ENCODE peak calls at places on chromosomes 4 and X, in nine cellular contexts. One of them, this sample, is unnamed.

GRCh38 chrX:78333521-78333920 is 6.1 kb upstream of the CYSLTR1 start:
- DNase-seq in epithelial cell of esophagus: no peak
- DNase-seq in fibroblast of lung: no peak
- DNase-seq in choroid plexus epithelial cell: peak
- DNase-seq in tibial artery: no peak
- DNase-seq in fibroblast of the aortic adventitia: peak
- DNase-seq in AG04450: no peak
- DNase-seq in psoas muscle: no peak
- DNase-seq in GM12865: peak
- DNase-seq in this sample: no peak

GRCh38 chrX:41381685-41382084 is 47.7 kb downstream of the DDX3X start:
- DNase-seq in epithelial cell of esophagus: peak
- DNase-seq in fibroblast of lung: peak
- DNase-seq in choroid plexus epithelial cell: peak
- DNase-seq in tibial artery: peak
- DNase-seq in fibroblast of the aortic adventitia: peak
- DNase-seq in AG04450: peak
- DNase-seq in psoas muscle: no peak
- DNase-seq in GM12865: no peak
- DNase-seq in this sample: peak

GRCh38 chr4:75718529-75718928 is 5.8 kb upstream of the USO1 start:
- DNase-seq in epithelial cell of esophagus: peak
- DNase-seq in fibroblast of lung: no peak
- DNase-seq in choroid plexus epithelial cell: peak
- DNase-seq in tibial artery: no peak
- DNase-seq in fibroblast of the aortic adventitia: no peak
- DNase-seq in AG04450: no peak
- DNase-seq in psoas muscle: no peak
- DNase-seq in GM12865: no peak
- DNase-seq in this sample: no peak

GRCh38 chrX:121122332-121122731 is 74.9 kb downstream of the GLUD2 start:
- DNase-seq in epithelial cell of esophagus: no peak
- DNase-seq in fibroblast of lung: no peak
- DNase-seq in choroid plexus epithelial cell: no peak
- DNase-seq in tibial artery: no peak
- DNase-seq in fibroblast of the aortic adventitia: no peak
- DNase-seq in AG04450: no peak
- DNase-seq in psoas muscle: no peak
- DNase-seq in GM12865: no peak
- DNase-seq in this sample: no peak

GRCh38 chr4:57119054-57119651 is 9.0 kb upstream of the IGFBP7 start:
- DNase-seq in epithelial cell of esophagus: peak
- DNase-seq in fibroblast of lung: peak
- DNase-seq in choroid plexus epithelial cell: peak
- DNase-seq in tibial artery: peak
- DNase-seq in fibroblast of the aortic adventitia: peak
- DNase-seq in AG04450: peak
- DNase-seq in psoas muscle: peak
- DNase-seq in GM12865: no peak
- DNase-seq in this sample: peak

GRCh38 chrX:152635941-152636340 is 1.8 kb upstream of the GABRQ start:
- DNase-seq in epithelial cell of esophagus: peak
- DNase-seq in fibroblast of lung: peak
- DNase-seq in choroid plexus epithelial cell: peak
- DNase-seq in tibial artery: no peak
- DNase-seq in fibroblast of the aortic adventitia: peak
- DNase-seq in AG04450: peak
- DNase-seq in psoas muscle: no peak
- DNase-seq in GM12865: peak
- DNase-seq in this sample: peak

GRCh38 chr4:185932491-185932890 is 120.5 kb upstream of the SORBS2 start:
- DNase-seq in epithelial cell of esophagus: no peak
- DNase-seq in fibroblast of lung: no peak
- DNase-seq in choroid plexus epithelial cell: peak
- DNase-seq in tibial artery: no peak
- DNase-seq in fibroblast of the aortic adventitia: peak
- DNase-seq in AG04450: no peak
- DNase-seq in psoas muscle: no peak
- DNase-seq in GM12865: no peak
- DNase-seq in this sample: peak

GRCh38 chr4:54550415-54551171 is 107.2 kb upstream of the KIT start:
- DNase-seq in epithelial cell of esophagus: peak
- DNase-seq in fibroblast of lung: peak
- DNase-seq in choroid plexus epithelial cell: peak
- DNase-seq in tibial artery: no peak
- DNase-seq in fibroblast of the aortic adventitia: no peak
- DNase-seq in AG04450: no peak
- DNase-seq in psoas muscle: no peak
- DNase-seq in GM12865: no peak
- DNase-seq in this sample: no peak

GRCh38 chr4:90889171-90889570 is 762.0 kb downstream of the CCSER1 start:
- DNase-seq in epithelial cell of esophagus: peak
- DNase-seq in fibroblast of lung: no peak
- DNase-seq in choroid plexus epithelial cell: no peak
- DNase-seq in tibial artery: no peak
- DNase-seq in fibroblast of the aortic adventitia: no peak
- DNase-seq in AG04450: no peak
- DNase-seq in psoas muscle: no peak
- DNase-seq in GM12865: no peak
- DNase-seq in this sample: no peak

GRCh38 chr4:122456228-122457106 is at the start of gene IL2:
- DNase-seq in epithelial cell of esophagus: no peak
- DNase-seq in fibroblast of lung: no peak
- DNase-seq in choroid plexus epithelial cell: no peak
- DNase-seq in tibial artery: no peak
- DNase-seq in fibroblast of the aortic adventitia: no peak
- DNase-seq in AG04450: no peak
- DNase-seq in psoas muscle: no peak
- DNase-seq in GM12865: no peak
- DNase-seq in this sample: no peak

GRCh38 chr4:173343832-173344397 is 9.8 kb upstream of the HMGB2 start:
- DNase-seq in epithelial cell of esophagus: no peak
- DNase-seq in fibroblast of lung: no peak
- DNase-seq in choroid plexus epithelial cell: no peak
- DNase-seq in tibial artery: no peak
- DNase-seq in fibroblast of the aortic adventitia: no peak
- DNase-seq in AG04450: no peak
- DNase-seq in psoas muscle: no peak
- DNase-seq in GM12865: no peak
- DNase-seq in this sample: no peak

GRCh38 chr4:122764071-122764807 is 31.7 kb downstream of the BBS12 start:
- DNase-seq in epithelial cell of esophagus: peak
- DNase-seq in fibroblast of lung: peak
- DNase-seq in choroid plexus epithelial cell: peak
- DNase-seq in tibial artery: no peak
- DNase-seq in fibroblast of the aortic adventitia: peak
- DNase-seq in AG04450: no peak
- DNase-seq in psoas muscle: no peak
- DNase-seq in GM12865: no peak
- DNase-seq in this sample: no peak

GRCh38 chr4:150104401-150105027 is 26.3 kb downstream of the DCLK2 start:
- DNase-seq in epithelial cell of esophagus: no peak
- DNase-seq in fibroblast of lung: peak
- DNase-seq in choroid plexus epithelial cell: peak
- DNase-seq in tibial artery: no peak
- DNase-seq in fibroblast of the aortic adventitia: no peak
- DNase-seq in AG04450: no peak
- DNase-seq in psoas muscle: no peak
- DNase-seq in GM12865: no peak
- DNase-seq in this sample: no peak

GRCh38 chr4:47831026-47831689 is 6.7 kb downstream of the CORIN start:
- DNase-seq in epithelial cell of esophagus: peak
- DNase-seq in fibroblast of lung: no peak
- DNase-seq in choroid plexus epithelial cell: no peak
- DNase-seq in tibial artery: no peak
- DNase-seq in fibroblast of the aortic adventitia: no peak
- DNase-seq in AG04450: no peak
- DNase-seq in psoas muscle: peak
- DNase-seq in GM12865: no peak
- DNase-seq in this sample: no peak

GRCh38 chr4:54063737-54064316 is 578 bp downstream of the CHIC2 start:
- DNase-seq in epithelial cell of esophagus: peak
- DNase-seq in fibroblast of lung: no peak
- DNase-seq in choroid plexus epithelial cell: no peak
- DNase-seq in tibial artery: peak
- DNase-seq in fibroblast of the aortic adventitia: no peak
- DNase-seq in AG04450: no peak
- DNase-seq in psoas muscle: peak
- DNase-seq in GM12865: peak
- DNase-seq in this sample: no peak

GRCh38 chr4:93751410-93751809 is 77.1 kb upstream of the ATOH1 start:
- DNase-seq in epithelial cell of esophagus: no peak
- DNase-seq in fibroblast of lung: no peak
- DNase-seq in choroid plexus epithelial cell: no peak
- DNase-seq in tibial artery: no peak
- DNase-seq in fibroblast of the aortic adventitia: no peak
- DNase-seq in AG04450: no peak
- DNase-seq in psoas muscle: no peak
- DNase-seq in GM12865: peak
- DNase-seq in this sample: no peak

GRCh38 chr4:60605651-60606354 is 594.3 kb upstream of the ADGRL3 start:
- DNase-seq in epithelial cell of esophagus: peak
- DNase-seq in fibroblast of lung: peak
- DNase-seq in choroid plexus epithelial cell: peak
- DNase-seq in tibial artery: no peak
- DNase-seq in fibroblast of the aortic adventitia: peak
- DNase-seq in AG04450: no peak
- DNase-seq in psoas muscle: no peak
- DNase-seq in GM12865: no peak
- DNase-seq in this sample: peak

GRCh38 chrX:79413009-79413408 is 45.9 kb upstream of the ITM2A start:
- DNase-seq in epithelial cell of esophagus: peak
- DNase-seq in fibroblast of lung: no peak
- DNase-seq in choroid plexus epithelial cell: peak
- DNase-seq in tibial artery: no peak
- DNase-seq in fibroblast of the aortic adventitia: peak
- DNase-seq in AG04450: no peak
- DNase-seq in psoas muscle: no peak
- DNase-seq in GM12865: peak
- DNase-seq in this sample: no peak

DNA sequence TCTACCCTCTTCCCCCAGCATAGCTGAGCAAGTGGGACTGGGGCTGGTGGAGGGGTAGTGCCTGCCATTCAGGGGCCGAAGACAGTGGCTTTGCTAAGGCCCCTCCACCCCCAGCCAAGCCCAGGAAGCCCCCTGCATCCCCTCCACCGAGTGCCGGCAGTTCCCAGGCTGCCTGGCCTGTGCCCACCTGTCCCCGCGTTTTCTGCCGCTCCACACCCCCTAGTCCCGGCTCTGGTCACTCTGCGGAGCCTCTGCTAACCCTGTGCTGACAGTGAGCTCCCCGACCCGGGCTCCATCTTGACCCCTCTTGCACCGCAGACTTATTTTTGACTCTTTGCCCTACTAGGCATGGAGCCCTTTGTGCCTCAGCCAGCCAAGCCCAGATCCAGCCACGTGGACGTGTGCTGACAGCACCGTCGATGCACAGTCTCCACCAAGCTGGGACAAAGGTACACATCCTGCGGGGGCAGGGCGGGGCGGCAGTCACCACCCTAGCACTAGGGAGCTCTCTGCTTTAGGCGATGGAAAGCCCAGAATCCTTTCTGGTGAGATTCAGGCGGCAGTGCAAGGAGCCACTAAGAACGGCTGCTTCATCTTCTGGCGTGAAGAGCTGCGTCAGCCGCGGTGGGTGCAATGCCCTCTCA is 96.6 kb downstream of the PHKA2 start:
- DNase-seq in epithelial cell of esophagus: peak
- DNase-seq in fibroblast of lung: peak
- DNase-seq in choroid plexus epithelial cell: no peak
- DNase-seq in tibial artery: no peak
- DNase-seq in fibroblast of the aortic adventitia: no peak
- DNase-seq in AG04450: no peak
- DNase-seq in psoas muscle: peak
- DNase-seq in GM12865: no peak
- DNase-seq in this sample: no peak
- H3K4me3 ChIP-seq in epithelial cell of esophagus: no peak
- H3K4me3 ChIP-seq in fibroblast of lung: no peak
- H3K4me3 ChIP-seq in choroid plexus epithelial cell: peak
- H3K4me3 ChIP-seq in tibial artery: peak
- H3K4me3 ChIP-seq in fibroblast of the aortic adventitia: no peak
- H3K4me3 ChIP-seq in AG04450: no peak
- H3K4me3 ChIP-seq in psoas muscle: peak
- H3K4me3 ChIP-seq in GM12865: peak
- H3K4me3 ChIP-seq in this sample: no peak

GRCh38 chrX:69140837-69141236 is 24.4 kb downstream of the PJA1 start:
- DNase-seq in epithelial cell of esophagus: no peak
- DNase-seq in fibroblast of lung: no peak
- DNase-seq in choroid plexus epithelial cell: no peak
- DNase-seq in tibial artery: no peak
- DNase-seq in fibroblast of the aortic adventitia: no peak
- DNase-seq in AG04450: no peak
- DNase-seq in psoas muscle: no peak
- DNase-seq in GM12865: no peak
- DNase-seq in this sample: no peak
- TF ChIP-seq CTCF in epithelial cell of esophagus: no peak
- TF ChIP-seq CTCF in fibroblast of lung: no peak
- TF ChIP-seq CTCF in choroid plexus epithelial cell: no peak
- TF ChIP-seq CTCF in tibial artery: no peak
- TF ChIP-seq CTCF in fibroblast of the aortic adventitia: no peak
- TF ChIP-seq CTCF in AG04450: no peak
- TF ChIP-seq CTCF in psoas muscle: no peak
- TF ChIP-seq CTCF in GM12865: no peak
- TF ChIP-seq CTCF in this sample: no peak

GRCh38 chr4:177229331-177229730 is 80.3 kb upstream of the NEIL3 start:
- DNase-seq in epithelial cell of esophagus: no peak
- DNase-seq in fibroblast of lung: peak
- DNase-seq in choroid plexus epithelial cell: peak
- DNase-seq in tibial artery: no peak
- DNase-seq in fibroblast of the aortic adventitia: peak
- DNase-seq in AG04450: no peak
- DNase-seq in psoas muscle: no peak
- DNase-seq in GM12865: no peak
- DNase-seq in this sample: no peak
- H3K4me3 ChIP-seq in epithelial cell of esophagus: no peak
- H3K4me3 ChIP-seq in fibroblast of lung: peak
- H3K4me3 ChIP-seq in choroid plexus epithelial cell: peak
- H3K4me3 ChIP-seq in tibial artery: peak
- H3K4me3 ChIP-seq in fibroblast of the aortic adventitia: peak
- H3K4me3 ChIP-seq in AG04450: peak
- H3K4me3 ChIP-seq in psoas muscle: peak
- H3K4me3 ChIP-seq in GM12865: no peak
- H3K4me3 ChIP-seq in this sample: no peak

DNA sequence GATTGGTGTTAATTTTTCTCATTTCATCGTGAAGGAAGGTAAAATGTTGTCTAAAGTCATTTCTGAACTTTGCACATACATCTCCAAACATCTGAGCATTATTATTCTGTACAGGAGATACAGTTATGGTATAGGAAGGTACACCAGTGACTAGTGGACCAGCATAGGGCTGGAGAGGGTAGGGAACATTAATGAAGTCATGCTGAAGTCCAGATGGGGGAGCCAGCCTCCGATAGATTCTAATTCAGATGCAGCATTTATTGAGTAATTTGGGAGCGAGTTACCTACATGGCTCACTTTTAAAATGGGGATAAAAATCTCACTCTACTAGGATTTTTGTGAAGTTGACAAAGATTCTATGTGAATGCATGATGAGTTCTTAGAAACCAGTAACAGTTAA is 34.9 kb downstream of the AMELX start:
- DNase-seq in epithelial cell of esophagus: no peak
- DNase-seq in fibroblast of lung: no peak
- DNase-seq in choroid plexus epithelial cell: no peak
- DNase-seq in tibial artery: no peak
- DNase-seq in fibroblast of the aortic adventitia: no peak
- DNase-seq in AG04450: no peak
- DNase-seq in psoas muscle: no peak
- DNase-seq in GM12865: no peak
- DNase-seq in this sample: no peak
- TF ChIP-seq CTCF in epithelial cell of esophagus: no peak
- TF ChIP-seq CTCF in fibroblast of lung: no peak
- TF ChIP-seq CTCF in choroid plexus epithelial cell: no peak
- TF ChIP-seq CTCF in tibial artery: no peak
- TF ChIP-seq CTCF in fibroblast of the aortic adventitia: no peak
- TF ChIP-seq CTCF in AG04450: no peak
- TF ChIP-seq CTCF in psoas muscle: no peak
- TF ChIP-seq CTCF in GM12865: no peak
- TF ChIP-seq CTCF in this sample: no peak

This sample was measured in astrocyte of the cerebellum.